ENCODE peak calls at places on chromosomes 16 and 17, in six cellular contexts. V, H, L, Z, U and E are unnamed samples.

GRCh38 chr17:33200587-33200986 is 92.5 kb downstream of the ASIC2 start:
- DNase-seq in V (no peak), H (peak), L (no peak), Z (peak), U (peak), E (no peak)

GRCh38 chr17:47653442-47653841 is 3.7 kb downstream of the KPNB1 start:
- DNase-seq in V (no peak), H (no peak), L (no peak), Z (no peak), U (no peak), E (no peak)

GRCh38 chr17:73566905-73567782 is 77.1 kb downstream of the SDK2 start:
- DNase-seq in V (peak), H (peak), L (no peak), Z (no peak), U (no peak), E (no peak)

GRCh38 chr17:48567209-48567608 is 10.9 kb downstream of the HOXB4 start:
- DNase-seq in V (no peak), H (no peak), L (no peak), Z (no peak), U (no peak), E (no peak)

GRCh38 chr16:73196670-73197069 is 148.7 kb upstream of the ZFHX3 start:
- DNase-seq in V (no peak), H (peak), L (peak), Z (peak), U (peak), E (peak)

GRCh38 chr16:87538594-87538993 is 45.8 kb upstream of the ZCCHC14 start:
- DNase-seq in V (no peak), H (no peak), L (no peak), Z (no peak), U (no peak), E (no peak)

GRCh38 chr16:68369697-68370096 is 58.9 kb downstream of the PRMT7 start:
- DNase-seq in V (peak), H (no peak), L (no peak), Z (no peak), U (no peak), E (no peak)

GRCh38 chr17:36722121-36722902 is 120.9 kb downstream of the MRM1 start:
- DNase-seq in V (peak), H (peak), L (peak), Z (peak), U (peak), E (peak)

GRCh38 chr17:44556114-44556853 is 1.0 kb upstream of the FZD2 start:
- DNase-seq in V (no peak), H (peak), L (peak), Z (peak), U (peak), E (no peak)

GRCh38 chr17:38886643-38887010 is 16.8 kb downstream of the LASP1 start:
- DNase-seq in V (no peak), H (no peak), L (no peak), Z (no peak), U (no peak), E (no peak)

GRCh38 chr17:61065263-61065773 is 334.3 kb upstream of the TBX2 start:
- DNase-seq in V (no peak), H (no peak), L (no peak), Z (no peak), U (peak), E (no peak)

GRCh38 chr16:14462811-14463210 is 167.2 kb downstream of the PARN start:
- DNase-seq in V (no peak), H (no peak), L (no peak), Z (no peak), U (no peak), E (no peak)

GRCh38 chr17:82966415-82966814 is 113.0 kb upstream of the METRNL start:
- DNase-seq in V (no peak), H (peak), L (peak), Z (no peak), U (no peak), E (no peak)

GRCh38 chr16:24046442-24046841 is 209.7 kb upstream of the CACNG3 start:
- DNase-seq in V (no peak), H (peak), L (no peak), Z (peak), U (no peak), E (no peak)

GRCh38 chr16:50692999-50693781 is at the start of gene NOD2:
- DNase-seq in V (no peak), H (peak), L (peak), Z (peak), U (peak), E (no peak)

GRCh38 chr17:82649501-82650261 is 1.4 kb upstream of the WDR45B start:
- DNase-seq in V (no peak), H (no peak), L (peak), Z (no peak), U (no peak), E (no peak)

GRCh38 chr16:75250809-75251279 is 580 bp downstream of the BCAR1 start:
- DNase-seq in V (no peak), H (no peak), L (no peak), Z (no peak), U (peak), E (no peak)

GRCh38 chr17:13593757-13594156 is 8.0 kb downstream of the HS3ST3A1 start:
- DNase-seq in V (no peak), H (no peak), L (no peak), Z (no peak), U (no peak), E (no peak)

GRCh38 chr16:68328151-68328859 is 17.5 kb downstream of the PRMT7 start:
- DNase-seq in V (peak), H (peak), L (peak), Z (peak), U (peak), E (peak)

GRCh38 chr16:47477680-47478079 is 16.5 kb downstream of the PHKB start:
- DNase-seq in V (no peak), H (no peak), L (no peak), Z (no peak), U (no peak), E (no peak)